ENCODE peak calls at places on chromosomes 3 and 15, in five cellular contexts. M, D, U, Y and X are unnamed samples. For H3K9me3, the result is how much of the 10 kb centered on the place peaks cover.

GRCh38 chr3:197456271-197457091 is 99.3 kb downstream of the BDH1 start:
- DNase-seq in D (peak), Y (no peak), M (peak), U (peak), X (peak)

GRCh38 chr15:88907111-88907510 is 6.1 kb downstream of the MFGE8 start:
- DNase-seq in D (no peak), M (no peak), Y (no peak), U (no peak), X (no peak)

GRCh38 chr3:123352134-123352554 is 96.7 kb downstream of the ADCY5 start:
- DNase-seq in Y (no peak), U (peak), D (no peak), M (no peak), X (no peak)

GRCh38 chr15:63985221-63986184 is 60.8 kb downstream of the DAPK2 start:
- DNase-seq in M (no peak), Y (no peak), U (peak), D (peak), X (no peak)

GRCh38 chr3:189288348-189289235 is 116.8 kb downstream of the TPRG1 start:
- DNase-seq in Y (no peak), U (no peak), M (no peak), D (no peak), X (no peak)

GRCh38 chr15:52486003-52486996 is 42.4 kb downstream of the MYO5A start:
- DNase-seq in Y (no peak), M (no peak), U (no peak), D (no peak), X (no peak)

GRCh38 chr15:72199721-72200212 is 2.2 kb upstream of the GRAMD2A start:
- DNase-seq in D (peak), U (no peak), M (peak), Y (no peak), X (peak)

GRCh38 chr15:95733931-95734330 is 596.6 kb upstream of the NR2F2 start:
- DNase-seq in Y (no peak), U (no peak), D (no peak), M (no peak), X (no peak)

GRCh38 chr15:25088261-25088790 is 133.5 kb downstream of the SNRPN start:
- DNase-seq in M (no peak), U (no peak), D (peak), Y (no peak), X (no peak)

GRCh38 chr3:1088503-1088902 is 4.3 kb upstream of the CNTN6 start:
- DNase-seq in U (no peak), D (no peak), M (no peak), Y (no peak), X (no peak)
- H3K9me3 ChIP-seq in U (under half), D (under half), M (under half), Y (under half), X (under half)

GRCh38 chr3:152352559-152352958 is 83.8 kb downstream of the MBNL1 start:
- DNase-seq in Y (no peak), M (no peak), D (no peak), U (no peak), X (no peak)
- H3K4me3 ChIP-seq in Y (no peak), M (no peak), D (no peak), U (no peak), X (no peak)

DNA sequence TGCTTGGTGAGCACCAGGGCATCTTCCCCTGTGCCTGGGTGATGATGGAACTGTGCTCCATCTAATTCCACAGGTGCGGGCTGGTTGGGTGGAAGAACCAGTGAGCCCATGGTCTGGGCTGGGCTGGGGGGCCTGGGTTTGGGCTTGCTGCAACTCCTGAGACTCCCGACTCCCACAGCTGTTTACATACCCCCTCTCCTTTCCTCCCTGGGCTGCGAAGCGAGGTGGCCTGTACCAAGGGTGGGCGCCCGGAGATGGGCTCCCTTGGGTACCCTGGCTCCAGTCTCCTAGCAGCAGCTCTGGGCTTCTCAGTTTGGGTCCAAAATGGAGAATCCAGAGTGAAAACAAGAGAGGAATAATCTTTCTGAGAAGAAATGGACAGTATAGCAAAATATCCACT is 5.6 kb downstream of the FAM98B start:
- DNase-seq in U (no peak), Y (no peak), M (no peak), D (no peak), X (no peak)
- H3K27ac ChIP-seq in U (no peak), Y (no peak), M (no peak), D (no peak), X (no peak)

GRCh38 chr3:140274429-140274828 is 339.4 kb downstream of the CLSTN2 start:
- DNase-seq in M (no peak), U (no peak), D (no peak), Y (no peak), X (no peak)

GRCh38 chr3:140273542-140274195 is 338.7 kb downstream of the CLSTN2 start:
- DNase-seq in Y (no peak), U (no peak), D (no peak), M (no peak), X (no peak)

GRCh38 chr3:140277886-140278285 is 342.9 kb downstream of the CLSTN2 start:
- DNase-seq in D (no peak), M (no peak), Y (no peak), U (no peak), X (no peak)

GRCh38 chr3:140276698-140277097 is 341.7 kb downstream of the CLSTN2 start:
- DNase-seq in U (no peak), D (no peak), Y (no peak), M (no peak), X (no peak)
- H3K9me3 ChIP-seq in U (under half), D (under half), Y (under half), M (under half), X (under half)